ENCODE peak calls at places on chromosomes 13 and 19, in ten cellular contexts. One of them, this sample, is unnamed.

GRCh38 chr13:106473174-106473573 is 62.3 kb downstream of the EFNB2 start:
- DNase-seq in dorsolateral prefrontal cortex: no peak
- DNase-seq in lower leg skin: no peak
- DNase-seq in astrocyte: no peak
- DNase-seq in psoas muscle: no peak
- DNase-seq in Peyer's patch: no peak
- DNase-seq in fibroblast of the aortic adventitia: no peak
- DNase-seq in Caco-2: no peak
- DNase-seq in H1: no peak
- DNase-seq in foreskin fibroblast: no peak
- DNase-seq in this sample: no peak

GRCh38 chr13:101231751-101232428 is 184.4 kb downstream of the NALCN start:
- DNase-seq in astrocyte: no peak
- DNase-seq in lower leg skin: no peak
- DNase-seq in dorsolateral prefrontal cortex: no peak
- DNase-seq in H1: no peak
- DNase-seq in foreskin fibroblast: peak
- DNase-seq in psoas muscle: no peak
- DNase-seq in fibroblast of the aortic adventitia: peak
- DNase-seq in Peyer's patch: no peak
- DNase-seq in Caco-2: no peak
- DNase-seq in this sample: no peak

GRCh38 chr13:51324714-51325440 is 14.6 kb upstream of the SERPINE3 start:
- DNase-seq in fibroblast of the aortic adventitia: no peak
- DNase-seq in foreskin fibroblast: no peak
- DNase-seq in lower leg skin: no peak
- DNase-seq in Peyer's patch: no peak
- DNase-seq in dorsolateral prefrontal cortex: peak
- DNase-seq in astrocyte: no peak
- DNase-seq in Caco-2: no peak
- DNase-seq in H1: no peak
- DNase-seq in psoas muscle: no peak
- DNase-seq in this sample: no peak

GRCh38 chr13:35984776-35985453 is 146.3 kb downstream of the DCLK1 start:
- DNase-seq in astrocyte: no peak
- DNase-seq in H1: peak
- DNase-seq in Peyer's patch: no peak
- DNase-seq in lower leg skin: no peak
- DNase-seq in dorsolateral prefrontal cortex: peak
- DNase-seq in fibroblast of the aortic adventitia: no peak
- DNase-seq in psoas muscle: no peak
- DNase-seq in foreskin fibroblast: no peak
- DNase-seq in Caco-2: no peak
- DNase-seq in this sample: no peak

GRCh38 chr19:48634424-48635262 is 2.5 kb downstream of the DBP start:
- DNase-seq in fibroblast of the aortic adventitia: peak
- DNase-seq in dorsolateral prefrontal cortex: peak
- DNase-seq in Peyer's patch: peak
- DNase-seq in psoas muscle: peak
- DNase-seq in H1: peak
- DNase-seq in Caco-2: peak
- DNase-seq in astrocyte: peak
- DNase-seq in foreskin fibroblast: peak
- DNase-seq in lower leg skin: peak
- DNase-seq in this sample: no peak

GRCh38 chr19:45154064-45154827 is 6.5 kb downstream of the NKPD1 start:
- DNase-seq in astrocyte: peak
- DNase-seq in Caco-2: peak
- DNase-seq in H1: no peak
- DNase-seq in fibroblast of the aortic adventitia: peak
- DNase-seq in psoas muscle: no peak
- DNase-seq in dorsolateral prefrontal cortex: no peak
- DNase-seq in Peyer's patch: no peak
- DNase-seq in lower leg skin: no peak
- DNase-seq in foreskin fibroblast: peak
- DNase-seq in this sample: peak

GRCh38 chr19:1999856-2000515 is 15.5 kb downstream of the BTBD2 start:
- DNase-seq in lower leg skin: no peak
- DNase-seq in Peyer's patch: no peak
- DNase-seq in psoas muscle: no peak
- DNase-seq in dorsolateral prefrontal cortex: no peak
- DNase-seq in Caco-2: no peak
- DNase-seq in fibroblast of the aortic adventitia: no peak
- DNase-seq in astrocyte: no peak
- DNase-seq in H1: no peak
- DNase-seq in foreskin fibroblast: no peak
- DNase-seq in this sample: no peak

GRCh38 chr13:98658131-98658530 is 81.2 kb upstream of the STK24 start:
- DNase-seq in lower leg skin: peak
- DNase-seq in dorsolateral prefrontal cortex: no peak
- DNase-seq in Caco-2: no peak
- DNase-seq in psoas muscle: no peak
- DNase-seq in foreskin fibroblast: peak
- DNase-seq in fibroblast of the aortic adventitia: peak
- DNase-seq in Peyer's patch: no peak
- DNase-seq in H1: no peak
- DNase-seq in astrocyte: no peak
- DNase-seq in this sample: no peak

GRCh38 chr13:22765566-22765965 is 415.2 kb upstream of the SGCG start:
- DNase-seq in astrocyte: no peak
- DNase-seq in H1: no peak
- DNase-seq in dorsolateral prefrontal cortex: no peak
- DNase-seq in Caco-2: no peak
- DNase-seq in Peyer's patch: no peak
- DNase-seq in lower leg skin: no peak
- DNase-seq in foreskin fibroblast: no peak
- DNase-seq in psoas muscle: no peak
- DNase-seq in fibroblast of the aortic adventitia: no peak
- DNase-seq in this sample: no peak

GRCh38 chr19:1063030-1063908 is 3.7 kb upstream of the ARHGAP45 start:
- DNase-seq in lower leg skin: no peak
- DNase-seq in astrocyte: no peak
- DNase-seq in dorsolateral prefrontal cortex: no peak
- DNase-seq in foreskin fibroblast: no peak
- DNase-seq in Caco-2: peak
- DNase-seq in Peyer's patch: no peak
- DNase-seq in psoas muscle: peak
- DNase-seq in H1: peak
- DNase-seq in fibroblast of the aortic adventitia: no peak
- DNase-seq in this sample: no peak

GRCh38 chr19:31461814-31462539 is 112.7 kb upstream of the TSHZ3 start:
- DNase-seq in lower leg skin: no peak
- DNase-seq in foreskin fibroblast: peak
- DNase-seq in psoas muscle: no peak
- DNase-seq in astrocyte: peak
- DNase-seq in dorsolateral prefrontal cortex: no peak
- DNase-seq in Caco-2: no peak
- DNase-seq in H1: no peak
- DNase-seq in fibroblast of the aortic adventitia: peak
- DNase-seq in Peyer's patch: no peak
- DNase-seq in this sample: no peak

DNA sequence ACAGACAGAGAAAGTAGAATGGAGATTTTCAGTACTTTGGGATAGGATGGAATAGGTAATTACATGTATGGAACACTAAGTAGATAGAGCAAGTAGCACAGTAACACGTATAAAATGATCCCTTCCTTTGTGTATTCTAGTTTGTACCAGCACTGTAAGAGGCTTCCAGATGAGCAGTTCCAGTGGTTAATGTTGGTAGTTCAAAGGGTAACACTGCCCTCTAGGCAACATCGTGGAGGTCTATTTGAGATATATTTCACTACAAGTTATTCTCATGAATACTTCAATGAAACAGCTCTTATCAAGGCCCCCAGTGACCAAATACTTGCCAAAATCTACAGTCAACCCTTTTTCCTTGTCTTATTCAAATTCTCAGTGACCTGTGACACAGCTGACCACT is 13.5 kb upstream of the ZNF563 start:
- DNase-seq in psoas muscle: no peak
- DNase-seq in foreskin fibroblast: peak
- DNase-seq in astrocyte: no peak
- DNase-seq in lower leg skin: no peak
- DNase-seq in dorsolateral prefrontal cortex: no peak
- DNase-seq in Caco-2: no peak
- DNase-seq in Peyer's patch: no peak
- DNase-seq in fibroblast of the aortic adventitia: no peak
- DNase-seq in H1: no peak
- DNase-seq in this sample: no peak
- TF ChIP-seq CTCF in psoas muscle: no peak
- TF ChIP-seq CTCF in foreskin fibroblast: no peak
- TF ChIP-seq CTCF in astrocyte: no peak
- TF ChIP-seq CTCF in lower leg skin: no peak
- TF ChIP-seq CTCF in dorsolateral prefrontal cortex: no peak
- TF ChIP-seq CTCF in Caco-2: no peak
- TF ChIP-seq CTCF in Peyer's patch: peak
- TF ChIP-seq CTCF in fibroblast of the aortic adventitia: no peak
- TF ChIP-seq CTCF in H1: peak
- TF ChIP-seq CTCF in this sample: no peak

DNA sequence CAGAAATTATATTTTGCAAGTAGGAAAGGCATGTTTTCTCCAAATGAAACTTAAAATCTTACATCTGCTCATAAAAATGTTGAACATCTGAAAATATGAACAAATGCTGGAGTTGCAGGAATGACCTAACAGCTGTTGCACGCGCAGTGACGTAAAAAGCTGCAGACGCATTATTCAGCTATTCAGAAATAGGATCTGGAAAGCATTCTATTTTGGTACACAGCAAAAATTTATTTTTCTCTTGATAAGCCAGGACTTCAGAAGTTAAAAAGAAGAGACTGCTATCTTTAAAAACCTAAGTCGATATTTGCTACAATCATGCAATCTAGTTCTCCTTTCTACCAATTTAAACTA is 36.9 kb upstream of the STARD13 start:
- DNase-seq in H1: no peak
- DNase-seq in lower leg skin: no peak
- DNase-seq in Peyer's patch: no peak
- DNase-seq in psoas muscle: peak
- DNase-seq in Caco-2: no peak
- DNase-seq in foreskin fibroblast: peak
- DNase-seq in dorsolateral prefrontal cortex: peak
- DNase-seq in fibroblast of the aortic adventitia: peak
- DNase-seq in astrocyte: no peak
- DNase-seq in this sample: no peak
- H3K4me3 ChIP-seq in H1: no peak
- H3K4me3 ChIP-seq in lower leg skin: no peak
- H3K4me3 ChIP-seq in Peyer's patch: no peak
- H3K4me3 ChIP-seq in psoas muscle: peak
- H3K4me3 ChIP-seq in Caco-2: no peak
- H3K4me3 ChIP-seq in foreskin fibroblast: peak
- H3K4me3 ChIP-seq in dorsolateral prefrontal cortex: peak
- H3K4me3 ChIP-seq in fibroblast of the aortic adventitia: peak
- H3K4me3 ChIP-seq in astrocyte: no peak
- H3K4me3 ChIP-seq in this sample: no peak

GRCh38 chr19:36060430-36060829 is 5.7 kb downstream of the WDR62 start:
- DNase-seq in lower leg skin: no peak
- DNase-seq in foreskin fibroblast: peak
- DNase-seq in H1: peak
- DNase-seq in dorsolateral prefrontal cortex: peak
- DNase-seq in astrocyte: peak
- DNase-seq in Caco-2: no peak
- DNase-seq in Peyer's patch: no peak
- DNase-seq in fibroblast of the aortic adventitia: peak
- DNase-seq in psoas muscle: peak
- DNase-seq in this sample: no peak
- TF ChIP-seq CTCF in lower leg skin: no peak
- TF ChIP-seq CTCF in foreskin fibroblast: peak
- TF ChIP-seq CTCF in H1: peak
- TF ChIP-seq CTCF in dorsolateral prefrontal cortex: peak
- TF ChIP-seq CTCF in astrocyte: peak
- TF ChIP-seq CTCF in Caco-2: peak
- TF ChIP-seq CTCF in Peyer's patch: peak
- TF ChIP-seq CTCF in fibroblast of the aortic adventitia: peak
- TF ChIP-seq CTCF in psoas muscle: peak
- TF ChIP-seq CTCF in this sample: peak

DNA sequence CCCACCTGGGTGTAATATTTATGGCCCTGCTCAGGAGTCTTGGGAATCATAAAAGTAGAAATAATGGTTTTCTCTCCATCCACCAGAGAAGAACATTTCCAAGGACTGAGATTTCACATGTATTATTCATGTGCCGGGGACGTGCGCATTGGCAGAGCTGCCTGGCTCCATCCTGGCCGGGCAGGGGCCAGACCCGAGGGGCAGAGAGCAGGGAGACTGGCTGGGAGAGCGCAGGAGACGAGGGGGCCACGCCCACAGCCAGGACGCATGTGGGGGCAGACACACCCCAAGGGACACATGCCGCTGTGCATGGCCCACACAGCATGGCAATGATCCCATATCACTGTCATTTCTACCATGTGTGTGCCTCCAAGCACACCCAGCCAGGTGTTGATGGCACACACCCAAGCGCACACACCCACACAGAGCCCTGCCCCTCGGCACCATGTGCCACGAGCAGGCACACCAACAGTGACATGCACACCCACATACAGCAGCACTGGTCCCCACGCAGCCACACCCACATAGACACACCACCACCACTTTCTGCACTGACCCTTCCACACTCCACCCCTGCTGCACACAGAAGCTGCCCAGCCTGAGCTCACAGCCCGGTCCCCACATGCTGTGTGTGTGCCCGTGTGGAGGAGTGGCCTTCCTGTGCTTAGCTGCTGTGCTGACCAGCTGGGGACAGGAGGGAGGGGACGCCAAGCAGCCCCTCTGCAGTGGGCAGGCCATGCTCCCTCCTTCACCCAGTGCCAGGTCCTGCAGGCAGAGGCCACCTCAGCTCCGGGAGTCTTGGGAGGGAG is 39.3 kb downstream of the CEBPG start:
- DNase-seq in astrocyte: no peak
- DNase-seq in Caco-2: no peak
- DNase-seq in lower leg skin: no peak
- DNase-seq in Peyer's patch: no peak
- DNase-seq in dorsolateral prefrontal cortex: no peak
- DNase-seq in H1: no peak
- DNase-seq in foreskin fibroblast: no peak
- DNase-seq in fibroblast of the aortic adventitia: no peak
- DNase-seq in psoas muscle: no peak
- DNase-seq in this sample: no peak
- H3K4me3 ChIP-seq in astrocyte: no peak
- H3K4me3 ChIP-seq in Caco-2: no peak
- H3K4me3 ChIP-seq in lower leg skin: no peak
- H3K4me3 ChIP-seq in Peyer's patch: no peak
- H3K4me3 ChIP-seq in dorsolateral prefrontal cortex: no peak
- H3K4me3 ChIP-seq in H1: no peak
- H3K4me3 ChIP-seq in foreskin fibroblast: no peak
- H3K4me3 ChIP-seq in fibroblast of the aortic adventitia: no peak
- H3K4me3 ChIP-seq in psoas muscle: no peak
- H3K4me3 ChIP-seq in this sample: no peak

GRCh38 chr19:56348289-56348877 is 33.7 kb upstream of the ZSCAN5A start:
- DNase-seq in foreskin fibroblast: peak
- DNase-seq in Peyer's patch: no peak
- DNase-seq in Caco-2: no peak
- DNase-seq in fibroblast of the aortic adventitia: no peak
- DNase-seq in lower leg skin: no peak
- DNase-seq in H1: peak
- DNase-seq in dorsolateral prefrontal cortex: no peak
- DNase-seq in psoas muscle: no peak
- DNase-seq in astrocyte: no peak
- DNase-seq in this sample: no peak
- TF ChIP-seq CTCF in foreskin fibroblast: peak
- TF ChIP-seq CTCF in Peyer's patch: peak
- TF ChIP-seq CTCF in Caco-2: peak
- TF ChIP-seq CTCF in fibroblast of the aortic adventitia: peak
- TF ChIP-seq CTCF in lower leg skin: no peak
- TF ChIP-seq CTCF in H1: peak
- TF ChIP-seq CTCF in dorsolateral prefrontal cortex: no peak
- TF ChIP-seq CTCF in psoas muscle: no peak
- TF ChIP-seq CTCF in astrocyte: no peak
- TF ChIP-seq CTCF in this sample: peak